ENCODE peak calls at places on chromosomes 7 and 10, in seven cellular contexts. D is GM23248; J is ovary; G is tibial nerve; M is CD4-positive, CD25-positive, alpha-beta regulatory T cell; L is CD8-positive, alpha-beta memory T cell; R is HAP-1. U is an unnamed sample. For H3K27me3, the result is how much of the 10 kb centered on the place peaks cover.

GRCh38 chr10:30736685-30737232 is 107.2 kb upstream of the LYZL2 start:
- DNase-seq in D (peak), J (no peak), G (no peak), M (no peak), L (no peak), R (no peak), U (no peak)

GRCh38 chr7:23533160-23533559 is 1.4 kb upstream of the TRA2A start:
- DNase-seq in D (no peak), J (no peak), G (no peak), M (no peak), L (no peak), R (peak), U (no peak)

GRCh38 chr7:28315565-28316420 is 96.5 kb upstream of the CREB5 start:
- DNase-seq in D (peak), J (no peak), G (peak), M (no peak), L (no peak), R (no peak), U (no peak)

GRCh38 chr10:4033341-4033896 is 248.4 kb upstream of the KLF6 start:
- DNase-seq in D (no peak), J (no peak), G (no peak), M (no peak), L (no peak), R (no peak), U (no peak)

GRCh38 chr7:27125986-27126394 is 4.6 kb downstream of the HOXA4 start:
- DNase-seq in D (no peak), J (no peak), G (no peak), M (no peak), L (no peak), R (no peak), U (no peak)

GRCh38 chr10:30384791-30385201 is 35.7 kb upstream of the MTPAP start:
- DNase-seq in D (peak), J (no peak), G (no peak), M (no peak), L (no peak), R (peak), U (peak)

GRCh38 chr10:52609071-52609470 is 163.5 kb downstream of the MBL2 start:
- DNase-seq in D (peak), J (no peak), G (no peak), M (no peak), L (no peak), R (no peak), U (no peak)

GRCh38 chr7:155495440-155496248 is 37.7 kb downstream of the EN2 start:
- DNase-seq in D (no peak), J (no peak), G (no peak), M (no peak), L (no peak), R (no peak), U (no peak)

GRCh38 chr7:19146699-19147098 is 1.5 kb upstream of the FERD3L start:
- DNase-seq in D (peak), J (no peak), G (no peak), M (no peak), L (no peak), R (peak), U (no peak)

GRCh38 chr7:47039899-47040298 is 542.0 kb downstream of the TNS3 start:
- DNase-seq in D (peak), J (no peak), G (no peak), M (no peak), L (no peak), R (no peak), U (no peak)

GRCh38 chr7:142883571-142884284 is 1.8 kb downstream of the TRPV6 start:
- DNase-seq in D (no peak), J (no peak), G (no peak), M (no peak), L (no peak), R (no peak), U (no peak)

GRCh38 chr10:117224881-117225280 is 16.0 kb upstream of the SLC18A2 start:
- DNase-seq in D (no peak), J (no peak), G (no peak), M (no peak), L (no peak), R (no peak), U (no peak)

GRCh38 chr10:78277734-78278404 is 244.2 kb downstream of the RPS24 start:
- DNase-seq in D (peak), J (no peak), G (no peak), M (no peak), L (no peak), R (no peak), U (peak)

GRCh38 chr7:130494480-130494879 is 2.6 kb downstream of the MEST start:
- DNase-seq in D (no peak), J (no peak), G (no peak), M (no peak), L (no peak), R (no peak), U (no peak)

GRCh38 chr7:17140421-17140820 is 158.0 kb upstream of the AHR start:
- DNase-seq in D (peak), J (no peak), G (no peak), M (no peak), L (no peak), R (no peak), U (no peak)

GRCh38 chr7:48250441-48250951 is 79.2 kb downstream of the ABCA13 start:
- DNase-seq in D (peak), J (no peak), G (no peak), M (no peak), L (no peak), R (no peak), U (no peak)

GRCh38 chr10:73225518-73225917 is 21.5 kb downstream of the DNAJC9 start:
- DNase-seq in D (peak), J (no peak), G (no peak), M (no peak), L (no peak), R (no peak), U (no peak)

GRCh38 chr7:65239707-65240352 is 133.8 kb upstream of the ZNF92 start:
- DNase-seq in D (peak), J (peak), G (no peak), M (no peak), L (no peak), R (peak), U (peak)

GRCh38 chr10:114401195-114401741 is 3.0 kb downstream of the AFAP1L2 start:
- DNase-seq in D (peak), J (peak), G (peak), M (no peak), L (no peak), R (no peak), U (peak)

GRCh38 chr7:77378584-77378983 is 37.6 kb downstream of the GSAP start:
- DNase-seq in D (no peak), J (no peak), G (no peak), M (no peak), L (no peak), R (no peak), U (no peak)

GRCh38 chr10:74292871-74293427 is 141.9 kb downstream of the ADK start:
- DNase-seq in D (peak), J (no peak), G (no peak), M (no peak), L (no peak), R (no peak), U (no peak)

GRCh38 chr7:104862719-104863118 is 151.3 kb upstream of the KMT2E start:
- DNase-seq in D (peak), J (no peak), G (no peak), M (no peak), L (no peak), R (peak), U (no peak)

GRCh38 chr10:5234106-5234877 is 37.7 kb downstream of the AKR1C4 start:
- DNase-seq in D (peak), J (no peak), G (no peak), M (no peak), L (no peak), R (no peak), U (peak)

GRCh38 chr10:28201666-28202400 is 101.0 kb downstream of the MPP7 start:
- DNase-seq in D (no peak), J (no peak), G (no peak), M (no peak), L (no peak), R (no peak), U (no peak)

GRCh38 chr10:83214178-83214577 is 925.1 kb upstream of the GHITM start:
- DNase-seq in D (no peak), J (no peak), G (no peak), M (no peak), L (no peak), R (no peak), U (no peak)

GRCh38 chr7:85529197-85529596 is 342.3 kb upstream of the SEMA3D start:
- DNase-seq in D (peak), J (no peak), G (no peak), M (no peak), L (no peak), R (no peak), U (no peak)

GRCh38 chr7:48099781-48100180 is 10.7 kb downstream of the UPP1 start:
- DNase-seq in D (no peak), J (no peak), G (no peak), M (no peak), L (no peak), R (no peak), U (no peak)

GRCh38 chr7:101395376-101395775 is 32.7 kb downstream of the COL26A1 start:
- DNase-seq in D (no peak), J (no peak), G (no peak), M (no peak), L (no peak), R (no peak), U (no peak)

GRCh38 chr7:72336382-72336886 is 75.7 kb downstream of the CALN1 start:
- DNase-seq in D (no peak), J (no peak), G (no peak), M (no peak), L (no peak), R (no peak), U (no peak)

GRCh38 chr10:110220383-110220782 is 13.0 kb downstream of the MXI1 start:
- DNase-seq in D (no peak), J (peak), G (no peak), M (no peak), L (no peak), R (no peak), U (no peak)

GRCh38 chr10:71473671-71474599 is 77.2 kb downstream of the CDH23 start:
- DNase-seq in D (no peak), J (no peak), G (no peak), M (no peak), L (no peak), R (no peak), U (peak)

GRCh38 chr10:71474702-71475242 is 78.1 kb downstream of the CDH23 start:
- DNase-seq in D (no peak), J (no peak), G (no peak), M (no peak), L (no peak), R (no peak), U (no peak)

GRCh38 chr10:71476249-71477011 is 79.7 kb downstream of the CDH23 start:
- DNase-seq in D (no peak), J (peak), G (no peak), M (no peak), L (no peak), R (no peak), U (peak)

GRCh38 chr10:71472912-71473311 is 76.2 kb downstream of the CDH23 start:
- DNase-seq in D (no peak), J (no peak), G (no peak), M (no peak), L (no peak), R (no peak), U (no peak)

DNA sequence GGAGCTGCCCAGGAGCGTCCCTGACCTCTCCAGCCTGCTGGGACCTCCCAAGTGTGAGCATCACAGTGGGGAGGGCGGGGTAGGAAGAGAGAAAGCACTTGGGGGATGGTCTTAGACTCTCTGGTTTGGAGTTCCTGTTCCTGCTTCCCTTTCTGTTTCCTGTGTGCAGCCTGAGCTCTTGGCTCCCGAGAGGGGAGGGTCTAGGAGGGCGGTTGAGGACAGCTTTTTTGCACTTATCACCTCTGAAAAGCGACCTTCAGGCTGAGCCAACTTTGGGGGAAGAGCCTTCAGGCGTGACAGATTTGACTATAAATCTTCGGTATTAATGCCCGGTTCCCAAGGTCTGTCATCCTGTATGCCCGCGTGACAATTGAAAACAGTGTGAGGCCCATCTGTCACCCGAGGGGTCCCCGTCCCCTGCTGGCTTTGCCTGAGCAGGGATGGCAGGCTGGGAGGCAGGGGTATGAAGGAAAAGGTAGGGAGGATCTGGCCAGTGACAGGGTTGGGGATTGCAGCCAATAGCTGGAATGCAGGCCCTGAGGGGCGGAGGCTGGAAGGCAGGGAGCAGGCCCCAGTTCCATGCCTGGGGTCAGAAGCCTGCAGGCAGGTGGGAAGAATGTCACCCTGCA is 78.6 kb downstream of the CDH23 start:
- DNase-seq in D (no peak), J (peak), G (no peak), M (no peak), L (no peak), R (no peak), U (peak)
- H3K27me3 ChIP-seq in D (under half), J (under half), G (under half), M (under half), L (under half), R (under half), U (under half)

DNA sequence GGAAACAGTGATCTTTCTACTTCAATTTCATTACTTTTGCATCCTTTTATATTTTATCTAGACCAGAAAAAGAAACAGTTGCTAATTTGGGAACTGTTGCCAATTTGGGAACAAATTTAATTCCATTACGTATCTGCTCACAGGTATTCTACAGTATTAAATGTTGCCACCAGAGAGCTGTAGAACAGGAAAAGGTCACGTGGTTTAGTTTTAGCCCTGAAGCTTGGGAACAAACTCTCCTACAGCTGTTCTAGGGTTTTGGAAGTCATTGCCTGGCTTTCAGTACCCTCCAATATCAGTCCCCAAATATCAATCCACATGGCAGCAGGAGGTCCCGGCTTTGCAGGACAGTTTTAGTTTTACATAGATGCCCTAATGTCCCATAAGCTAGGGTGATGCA is 172.7 kb downstream of the DGKI start:
- DNase-seq in D (no peak), J (no peak), G (no peak), M (no peak), L (no peak), R (no peak), U (no peak)
- H3K27me3 ChIP-seq in D (under half), J (under half), G (under half), M (under half), L (under half), R (under half), U (under half)

DNA sequence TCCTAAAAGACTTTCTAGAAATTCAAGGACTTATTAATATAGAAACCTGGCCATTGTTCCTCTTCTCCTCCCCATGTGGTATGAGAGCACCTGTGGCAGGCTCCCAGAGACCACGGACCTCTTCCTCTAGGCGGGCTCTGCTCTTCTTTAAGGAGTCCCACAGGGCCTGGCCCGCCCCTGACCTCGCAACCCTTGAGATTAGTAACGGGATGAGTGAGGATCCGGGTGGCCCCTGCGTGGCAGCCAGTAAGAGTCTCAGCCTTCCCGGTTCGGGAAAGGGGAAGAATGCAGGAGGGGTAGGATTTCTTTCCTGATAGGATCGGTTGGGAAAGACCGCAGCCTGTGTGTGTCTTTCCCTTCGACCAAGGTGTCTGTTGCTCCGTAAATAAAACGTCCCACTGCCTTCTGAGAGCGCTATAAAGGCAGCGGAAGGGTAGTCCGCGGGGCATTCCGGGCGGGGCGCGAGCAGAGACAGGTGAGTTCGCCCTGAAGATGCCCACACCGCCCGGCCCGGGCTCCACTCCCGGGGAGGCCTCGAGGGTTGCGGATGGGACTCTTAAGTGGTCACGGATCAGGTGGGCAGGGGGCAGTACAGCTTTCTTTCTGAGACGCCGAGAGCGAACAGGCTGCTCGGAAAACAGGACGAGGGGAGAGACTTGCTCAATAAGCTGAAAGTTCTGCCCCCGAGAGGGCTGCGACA is at the start of gene SLC26A4:
- DNase-seq in D (peak), J (no peak), G (no peak), M (peak), L (no peak), R (no peak), U (peak)
- H3K27me3 ChIP-seq in D (under half), J (under half), G (under half), M (under half), L (under half), R (under half), U (under half)

DNA sequence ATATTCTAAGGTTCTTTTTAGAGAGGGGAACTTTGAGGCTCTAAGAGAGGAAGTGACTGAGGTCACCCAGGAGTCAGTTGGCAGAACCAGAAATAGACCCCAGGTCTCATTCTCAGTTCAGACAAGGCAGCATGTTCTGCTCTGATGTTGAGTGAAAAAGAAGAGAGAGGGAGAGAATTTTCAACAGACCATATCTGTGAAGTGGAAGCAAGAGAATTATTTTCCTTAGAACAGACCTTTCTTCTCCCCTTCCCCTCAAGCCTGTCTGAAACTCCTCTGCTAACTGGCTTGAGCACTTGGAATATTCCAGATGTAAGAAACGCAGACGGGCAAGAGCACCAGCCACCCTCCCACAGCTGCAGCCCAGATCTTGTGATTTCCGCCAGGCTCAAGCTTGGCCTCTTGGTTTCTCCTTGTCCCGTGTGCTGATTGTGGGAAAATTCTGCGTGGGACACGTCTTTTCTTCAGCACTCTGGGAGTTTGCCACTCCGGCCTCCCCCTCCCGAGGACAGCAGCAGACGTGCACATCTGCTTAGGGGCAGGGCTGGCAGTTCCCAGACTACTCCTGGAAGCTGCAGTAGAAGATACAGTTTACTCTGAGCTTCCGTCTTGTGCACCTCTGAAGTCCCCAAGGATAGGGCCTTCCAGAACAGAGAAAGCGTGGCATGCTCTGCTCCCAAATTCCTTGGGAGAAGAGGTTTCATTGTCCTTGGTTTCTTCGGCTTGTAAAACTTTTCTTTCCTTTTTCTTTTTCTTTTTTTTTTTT is 22.7 kb upstream of the IKZF1 start:
- DNase-seq in D (no peak), J (no peak), G (no peak), M (no peak), L (no peak), R (no peak), U (no peak)
- H3K27me3 ChIP-seq in D (under half), J (under half), G (under half), M (under half), L (under half), R (under half), U (under half)

DNA sequence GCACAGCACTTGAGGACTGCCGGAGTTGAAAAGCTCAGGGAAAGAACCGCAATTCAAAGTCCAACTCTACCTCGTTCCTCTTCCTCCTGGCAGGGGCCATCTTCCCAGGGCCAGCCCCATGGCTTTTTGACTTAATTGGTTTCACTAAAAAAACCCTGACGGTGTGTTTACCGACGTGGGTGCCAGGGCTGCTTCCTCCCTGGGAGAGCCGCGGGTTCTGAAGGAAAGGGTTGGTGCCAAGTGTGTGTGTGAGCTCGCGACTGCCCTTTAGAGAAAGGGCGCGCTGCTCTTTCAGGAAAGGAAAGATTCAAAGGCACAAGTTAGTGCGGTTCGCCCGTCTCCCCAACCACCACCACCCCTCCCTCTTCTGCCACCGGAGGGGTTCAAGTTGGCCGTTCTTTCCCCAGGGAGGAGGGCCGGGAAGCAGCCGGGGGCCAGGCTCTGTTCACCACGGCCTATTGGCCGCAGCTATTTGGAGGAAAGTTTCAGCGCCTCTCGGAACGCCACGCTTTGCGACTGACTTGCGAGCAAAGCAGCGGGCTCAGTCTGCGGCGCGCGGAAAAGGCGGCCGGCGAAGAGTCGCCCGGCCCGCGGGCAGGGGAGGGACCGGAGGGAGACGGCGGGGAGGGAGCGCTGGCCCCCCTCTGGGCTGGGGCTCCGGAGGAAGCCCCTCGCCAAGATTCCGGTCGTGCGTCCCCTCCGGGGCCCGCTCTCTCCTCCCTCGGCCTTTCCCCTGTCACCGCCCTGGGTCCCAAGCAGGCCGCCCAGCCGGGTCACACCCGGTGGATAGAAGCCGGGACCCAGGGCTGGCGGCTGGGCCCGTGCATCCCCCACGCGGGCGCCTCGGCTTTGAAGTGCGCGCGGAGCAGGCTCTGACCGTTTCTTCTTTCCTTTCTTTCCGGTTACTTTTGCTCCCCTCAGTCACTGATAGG is 165.8 kb upstream of the PPP1R3A start:
- DNase-seq in D (peak), J (peak), G (peak), M (no peak), L (no peak), R (peak), U (peak)
- H3K27me3 ChIP-seq in D (under half), J (under half), G (under half), M (under half), L (under half), R (half or more), U (under half)

GRCh38 chr10:132787253-132788179 is 1.6 kb upstream of the NKX6-2 start:
- DNase-seq in D (no peak), J (no peak), G (no peak), M (no peak), L (no peak), R (no peak), U (no peak)
- H3K27me3 ChIP-seq in D (under half), J (under half), G (half or more), M (under half), L (under half), R (under half), U (under half)